ENCODE peak calls at places on chromosomes 6 and 20, in four cellular contexts. P is IMR-90, T is A673, Z is brain microvascular endothelial cell. I is an unnamed sample.

GRCh38 chr20:54431545-54431944 is 43.8 kb upstream of the DOK5 start:
- DNase-seq in P (no peak), T (no peak), Z (no peak), I (no peak)

GRCh38 chr6:3749991-3750323 is 1.6 kb downstream of the PXDC1 start:
- DNase-seq in P (peak), T (peak), Z (peak), I (peak)

GRCh38 chr20:33568378-33569289 is 78.7 kb downstream of the CBFA2T2 start:
- DNase-seq in P (no peak), T (peak), Z (no peak), I (no peak)

GRCh38 chr20:48776306-48776705 is 51.5 kb downstream of the PREX1 start:
- DNase-seq in P (peak), T (peak), Z (peak), I (no peak)

GRCh38 chr6:36247691-36248090 is 22.2 kb upstream of the PNPLA1 start:
- DNase-seq in P (peak), T (no peak), Z (peak), I (no peak)

GRCh38 chr20:45456632-45457031 is 12.9 kb upstream of the WFDC2 start:
- DNase-seq in P (no peak), T (peak), Z (no peak), I (no peak)

GRCh38 chr6:97885844-97886243 is 602.8 kb upstream of the MMS22L start:
- DNase-seq in P (no peak), T (no peak), Z (no peak), I (no peak)

GRCh38 chr6:28734443-28734959 is 189.3 kb downstream of the TRIM27 start:
- DNase-seq in P (no peak), T (no peak), Z (no peak), I (no peak)

GRCh38 chr6:157376706-157377230 is 4.2 kb upstream of the ZDHHC14 start:
- DNase-seq in P (peak), T (no peak), Z (no peak), I (no peak)

GRCh38 chr6:110484321-110484720 is 7.9 kb upstream of the SLC22A16 start:
- DNase-seq in P (no peak), T (no peak), Z (no peak), I (no peak)

GRCh38 chr6:89997456-89998445 is 103.5 kb downstream of the GJA10 start:
- DNase-seq in P (no peak), T (no peak), Z (no peak), I (no peak)

GRCh38 chr6:3252369-3252768 is 6.4 kb upstream of the PSMG4 start:
- DNase-seq in P (no peak), T (no peak), Z (no peak), I (no peak)

GRCh38 chr6:25942561-25943147 is 12.2 kb upstream of the SLC17A2 start:
- DNase-seq in P (peak), T (peak), Z (peak), I (no peak)

GRCh38 chr6:34890526-34890910 is 1.5 kb downstream of the ANKS1A start:
- DNase-seq in P (no peak), T (no peak), Z (no peak), I (no peak)

GRCh38 chr6:24273471-24273870 is 84.4 kb downstream of the DCDC2 start:
- DNase-seq in P (peak), T (no peak), Z (no peak), I (no peak)

GRCh38 chr6:23319560-23319959 is 750.2 kb downstream of the HDGFL1 start:
- DNase-seq in P (no peak), T (no peak), Z (no peak), I (no peak)

GRCh38 chr6:54717849-54718455 is 128.6 kb upstream of the FAM83B start:
- DNase-seq in P (peak), T (peak), Z (peak), I (no peak)

GRCh38 chr6:105868823-105869460 is 217.2 kb upstream of the PRDM1 start:
- DNase-seq in P (no peak), T (no peak), Z (no peak), I (no peak)
- H3K27ac ChIP-seq in P (no peak), T (no peak), Z (no peak), I (no peak)

DNA sequence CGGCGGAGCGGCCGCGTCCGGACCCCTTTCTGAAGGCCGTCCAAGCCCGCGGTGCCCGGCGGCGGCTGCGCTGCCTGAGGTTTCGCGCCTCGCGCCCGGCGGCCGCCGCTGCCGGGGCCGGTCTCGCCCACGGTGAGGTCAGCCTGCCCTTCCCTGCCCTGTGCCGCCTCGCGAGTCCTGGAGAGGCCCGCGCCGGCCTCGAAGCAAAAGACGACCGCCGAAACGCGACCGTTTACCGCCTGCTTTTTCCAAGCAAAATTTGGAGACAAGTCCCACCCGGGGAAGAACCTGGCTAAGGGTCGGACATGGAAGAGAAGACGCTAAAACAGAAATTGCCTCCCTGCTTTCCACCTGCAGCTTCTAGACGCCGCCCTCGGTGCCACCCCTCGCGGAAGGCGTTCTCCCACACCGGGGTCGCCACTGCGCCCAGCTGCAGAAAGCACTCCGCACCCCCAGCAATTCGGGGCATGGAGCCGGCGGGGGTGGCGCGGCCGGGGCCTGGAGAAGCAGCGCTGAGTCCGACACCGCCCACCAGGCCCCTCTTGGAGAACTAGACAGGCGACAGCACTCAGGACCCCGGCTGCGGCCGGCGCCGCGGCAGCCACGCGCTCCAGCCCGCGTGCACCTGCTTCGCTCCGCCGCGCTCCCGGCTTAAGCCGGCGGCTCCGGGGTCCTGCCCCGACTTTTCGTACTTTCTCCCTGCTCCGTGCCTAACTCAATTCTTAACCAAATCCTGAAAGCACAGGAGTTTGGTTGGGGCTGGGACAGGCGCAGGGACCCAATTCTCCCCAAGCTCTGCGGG is 11.0 kb upstream of the FOXF2 start:
- DNase-seq in P (no peak), T (no peak), Z (no peak), I (no peak)
- H3K4me3 ChIP-seq in P (no peak), T (no peak), Z (no peak), I (peak)

GRCh38 chr20:32462900-32463641 is 104.9 kb downstream of the ASXL1 start:
- DNase-seq in P (no peak), T (no peak), Z (no peak), I (no peak)

GRCh38 chr20:32465092-32465900 is 107.2 kb downstream of the ASXL1 start:
- DNase-seq in P (peak), T (no peak), Z (peak), I (no peak)

GRCh38 chr20:32466739-32467505 is 108.8 kb downstream of the ASXL1 start:
- DNase-seq in P (no peak), T (no peak), Z (no peak), I (no peak)

GRCh38 chr20:32463642-32464400 is 105.7 kb downstream of the ASXL1 start:
- DNase-seq in P (no peak), T (no peak), Z (no peak), I (no peak)

GRCh38 chr20:32464401-32465091 is 106.4 kb downstream of the ASXL1 start:
- DNase-seq in P (no peak), T (no peak), Z (no peak), I (no peak)
- H3K27ac ChIP-seq in P (peak), T (no peak), Z (peak), I (no peak)

DNA sequence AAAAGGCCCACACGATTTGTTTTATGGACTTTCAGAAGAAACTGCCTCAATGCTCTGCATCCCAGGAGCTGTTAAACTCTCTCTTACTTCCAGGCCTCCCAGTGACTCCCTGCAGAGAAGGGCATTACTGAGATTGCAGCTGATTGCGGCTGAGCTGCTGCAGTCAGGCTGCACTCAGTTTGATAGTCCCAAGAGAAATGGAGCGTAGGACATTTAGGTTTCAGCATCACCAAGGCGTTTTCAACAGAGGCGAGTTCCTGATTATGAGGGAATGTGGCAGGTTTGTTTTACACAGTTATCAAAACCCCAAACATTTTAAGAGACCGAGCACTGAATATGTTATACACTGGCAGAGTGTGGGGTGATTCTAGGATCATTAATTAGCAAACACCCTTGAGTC is 145.6 kb downstream of the TBX18 start:
- DNase-seq in P (peak), T (peak), Z (peak), I (no peak)
- H3K4me3 ChIP-seq in P (no peak), T (no peak), Z (no peak), I (peak)

GRCh38 chr20:32541917-32542615 is 43.1 kb downstream of the NOL4L start:
- DNase-seq in P (no peak), T (no peak), Z (no peak), I (no peak)

GRCh38 chr20:32546918-32547752 is 38.0 kb downstream of the NOL4L start:
- DNase-seq in P (no peak), T (no peak), Z (no peak), I (no peak)

GRCh38 chr20:32543570-32544259 is 41.4 kb downstream of the NOL4L start:
- DNase-seq in P (no peak), T (no peak), Z (no peak), I (no peak)

GRCh38 chr20:32544893-32545840 is 40.0 kb downstream of the NOL4L start:
- DNase-seq in P (peak), T (no peak), Z (peak), I (no peak)

GRCh38 chr20:32544260-32544722 is 40.8 kb downstream of the NOL4L start:
- DNase-seq in P (no peak), T (no peak), Z (no peak), I (no peak)
- H3K27ac ChIP-seq in P (no peak), T (no peak), Z (no peak), I (no peak)

DNA sequence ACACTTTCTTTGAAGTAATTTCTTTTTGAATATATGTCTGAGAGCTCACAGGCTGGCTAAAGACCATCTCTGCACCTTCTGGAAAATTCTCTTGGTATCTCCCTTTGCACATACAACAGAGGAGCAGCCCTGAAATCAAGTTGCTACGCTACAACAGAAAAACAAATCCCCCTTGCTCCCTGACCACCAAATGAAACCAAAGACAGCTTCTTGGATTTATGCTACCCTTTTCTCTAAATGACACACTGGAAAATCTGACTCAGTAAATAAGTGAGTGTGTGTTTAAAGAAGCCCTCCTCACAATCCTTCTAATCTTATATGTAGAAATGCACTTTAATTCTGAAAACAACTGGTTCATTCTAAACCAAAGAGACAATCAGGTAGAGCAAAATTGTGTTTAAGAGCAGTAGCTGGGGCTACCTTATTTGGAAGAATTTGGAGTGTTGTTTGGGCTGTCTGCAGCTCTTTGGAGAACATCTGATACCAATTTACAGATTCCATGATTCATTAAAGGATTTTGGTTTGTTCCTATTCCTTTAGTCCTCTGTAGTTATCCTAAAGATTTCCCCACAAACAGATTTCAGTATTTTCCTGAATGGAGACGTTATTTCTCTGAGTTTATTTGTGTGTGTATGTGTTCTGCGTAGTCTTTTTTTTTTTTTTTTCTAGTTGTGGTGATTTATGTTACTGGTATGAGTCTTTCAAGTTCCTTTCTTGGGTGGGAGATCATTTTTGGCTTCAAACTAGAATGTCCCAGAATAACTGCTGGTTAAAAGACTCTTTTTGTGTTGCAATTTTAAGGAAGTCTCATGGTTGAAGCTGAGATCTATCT is 36.4 kb upstream of the UTRN start:
- DNase-seq in P (peak), T (no peak), Z (peak), I (no peak)
- H3K4me3 ChIP-seq in P (no peak), T (no peak), Z (no peak), I (no peak)

GRCh38 chr6:121506761-121507754 is 71.6 kb downstream of the GJA1 start:
- DNase-seq in P (peak), T (no peak), Z (peak), I (no peak)
- H3K27ac ChIP-seq in P (peak), T (no peak), Z (peak), I (no peak)

I was measured in thoracic aorta.